ENCODE peak calls at places on chromosomes 16 and 17, in eight cellular contexts. Q, Z, U, A, P, N, R and V are unnamed samples. For H3K9me3 and H3K36me3, the result is how much of the 10 kb centered on the place peaks cover.

GRCh38 chr16:14132696-14133048 is 61.6 kb downstream of the MRTFB start:
- DNase-seq in R (no peak), P (peak), A (no peak), U (no peak), Z (no peak), N (no peak), Q (no peak), V (no peak)

GRCh38 chr16:57762365-57763289 is 27.1 kb downstream of the KATNB1 start:
- DNase-seq in N (no peak), R (peak), A (no peak), Q (no peak), P (no peak), U (no peak), Z (no peak), V (no peak)

GRCh38 chr16:72833969-72834368 is 214.0 kb downstream of the ZFHX3 start:
- DNase-seq in P (no peak), A (no peak), U (no peak), R (no peak), Z (no peak), Q (no peak), N (no peak), V (no peak)

GRCh38 chr16:77457046-77457445 is 22.2 kb upstream of the ADAMTS18 start:
- DNase-seq in Q (no peak), N (no peak), U (no peak), P (peak), Z (no peak), A (no peak), R (no peak), V (no peak)

GRCh38 chr17:30586818-30587595 is 109.8 kb downstream of the GOSR1 start:
- DNase-seq in R (no peak), A (no peak), Z (no peak), Q (no peak), P (peak), U (no peak), N (no peak), V (no peak)

GRCh38 chr17:75808549-75808904 is 23.9 kb downstream of the UNK start:
- DNase-seq in Q (peak), P (no peak), U (no peak), N (no peak), R (no peak), A (no peak), Z (no peak), V (no peak)

GRCh38 chr16:88393034-88393433 is 10.3 kb downstream of the ZNF469 start:
- DNase-seq in N (no peak), Z (no peak), A (no peak), U (peak), R (no peak), P (no peak), Q (peak), V (no peak)

GRCh38 chr17:2784864-2785263 is 11.4 kb upstream of the RAP1GAP2 start:
- DNase-seq in U (no peak), Z (no peak), A (no peak), Q (no peak), P (no peak), R (no peak), N (no peak), V (no peak)

GRCh38 chr17:40617678-40618240 is 29.9 kb downstream of the SMARCE1 start:
- DNase-seq in N (peak), Z (no peak), Q (no peak), U (no peak), R (no peak), P (no peak), A (peak), V (no peak)

GRCh38 chr17:38762231-38762630 is 9.7 kb downstream of the PSMB3 start:
- DNase-seq in R (no peak), P (no peak), Q (no peak), A (no peak), Z (no peak), U (no peak), N (no peak), V (no peak)

GRCh38 chr17:19381741-19382444 is 3.6 kb downstream of the MAPK7 start:
- DNase-seq in N (no peak), Z (no peak), P (no peak), U (no peak), Q (peak), A (no peak), R (peak), V (no peak)

GRCh38 chr16:68200120-68200783 is 35.7 kb downstream of the ESRP2 start:
- DNase-seq in A (no peak), Q (no peak), Z (no peak), N (no peak), P (peak), U (no peak), R (no peak), V (no peak)

GRCh38 chr17:83100220-83100852 is 20.9 kb downstream of the METRNL start:
- DNase-seq in U (peak), R (peak), Q (peak), A (no peak), Z (no peak), P (no peak), N (peak), V (peak)

GRCh38 chr17:53722407-53722806 is 100.3 kb upstream of the KIF2B start:
- DNase-seq in Z (no peak), A (no peak), N (no peak), R (no peak), U (no peak), P (peak), Q (no peak), V (no peak)

GRCh38 chr16:29820730-29821662 is 734 bp downstream of the MVP start:
- DNase-seq in U (no peak), P (no peak), Z (no peak), N (peak), A (no peak), R (peak), Q (peak), V (peak)

GRCh38 chr17:69551212-69552010 is 136.9 kb downstream of the MAP2K6 start:
- DNase-seq in Q (no peak), R (no peak), N (no peak), Z (no peak), P (peak), U (no peak), A (no peak), V (no peak)

GRCh38 chr17:49741009-49741691 is 22.8 kb downstream of the FAM117A start:
- DNase-seq in Z (no peak), U (no peak), N (no peak), A (no peak), R (no peak), Q (no peak), P (peak), V (no peak)

GRCh38 chr16:88373211-88373610 is 9.5 kb upstream of the ZNF469 start:
- DNase-seq in A (no peak), U (no peak), N (no peak), Q (peak), P (no peak), R (peak), Z (no peak), V (peak)

GRCh38 chr17:44152875-44153274 is 11.1 kb downstream of the HROB start:
- DNase-seq in N (no peak), R (no peak), A (no peak), U (no peak), Q (no peak), Z (no peak), P (no peak), V (no peak)

GRCh38 chr16:48393843-48394703 is 8.9 kb upstream of the SIAH1 start:
- DNase-seq in Q (peak), N (no peak), R (no peak), U (peak), A (no peak), Z (no peak), P (peak), V (no peak)

GRCh38 chr17:56290486-56291118 is 137.3 kb downstream of the ANKFN1 start:
- DNase-seq in U (no peak), Z (no peak), N (no peak), R (no peak), Q (no peak), A (no peak), P (no peak), V (no peak)

GRCh38 chr17:5191541-5192417 is at the start of gene ZNF594:
- DNase-seq in Q (peak), N (peak), Z (peak), P (peak), A (peak), R (peak), U (peak), V (peak)
- H3K9me3 ChIP-seq in Q (under half), N (under half), Z (under half), P (under half), A (under half), R (under half), U (under half), V (under half)

DNA sequence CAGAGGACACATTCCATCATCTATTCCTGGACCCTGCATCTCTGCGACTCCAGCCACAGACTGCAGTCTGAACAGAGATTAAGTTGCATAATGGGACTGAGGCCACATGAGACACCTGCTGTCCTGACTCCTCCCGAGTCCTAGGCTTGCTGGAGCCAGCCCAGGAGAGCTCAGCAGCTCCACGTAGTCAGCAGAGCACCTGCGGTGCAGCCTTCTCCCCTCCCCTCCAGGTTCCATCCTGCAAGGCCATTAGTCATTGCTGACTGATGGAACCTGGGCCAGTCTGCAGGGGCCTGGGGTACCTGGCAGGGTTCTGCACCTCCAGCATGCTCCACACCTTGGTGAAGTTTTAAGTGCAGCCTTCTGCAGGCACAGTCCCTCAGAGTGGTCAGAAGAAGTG is 76.7 kb downstream of the PLD6 start:
- DNase-seq in A (no peak), U (no peak), R (no peak), P (no peak), N (no peak), Z (no peak), Q (no peak), V (no peak)
- H3K36me3 ChIP-seq in A (under half), U (half or more), R (under half), P (under half), N (under half), Z (under half), Q (half or more), V (under half)

GRCh38 chr16:79598341-79599181 is 2.0 kb downstream of the MAF start:
- DNase-seq in Q (peak), P (peak), Z (peak), A (peak), N (peak), U (peak), R (peak), V (peak)
- TF ChIP-seq CTCF in Q (peak), P (no peak), Z (no peak), A (no peak), N (no peak), U (peak), R (no peak), V (no peak)

GRCh38 chr16:78930561-78930960 is 670.0 kb downstream of the MAF start:
- DNase-seq in N (no peak), Z (no peak), P (no peak), U (no peak), R (no peak), Q (no peak), A (no peak), V (no peak)

GRCh38 chr16:78929798-78930197 is 670.7 kb downstream of the MAF start:
- DNase-seq in A (no peak), P (no peak), N (no peak), Z (no peak), Q (no peak), R (no peak), U (no peak), V (no peak)

GRCh38 chr16:78932395-78932794 is 668.1 kb downstream of the MAF start:
- DNase-seq in Z (no peak), Q (no peak), N (no peak), R (no peak), U (no peak), P (no peak), A (no peak), V (no peak)

GRCh38 chr16:78936060-78936459 is 664.5 kb downstream of the MAF start:
- DNase-seq in Q (no peak), R (no peak), A (no peak), N (no peak), U (no peak), P (no peak), Z (no peak), V (no peak)

GRCh38 chr16:78931267-78932060 is 669.1 kb downstream of the MAF start:
- DNase-seq in R (no peak), N (no peak), P (no peak), U (no peak), Q (no peak), Z (no peak), A (no peak), V (no peak)
- H3K9me3 ChIP-seq in R (under half), N (under half), P (under half), U (under half), Q (under half), Z (under half), A (under half), V (under half)

DNA sequence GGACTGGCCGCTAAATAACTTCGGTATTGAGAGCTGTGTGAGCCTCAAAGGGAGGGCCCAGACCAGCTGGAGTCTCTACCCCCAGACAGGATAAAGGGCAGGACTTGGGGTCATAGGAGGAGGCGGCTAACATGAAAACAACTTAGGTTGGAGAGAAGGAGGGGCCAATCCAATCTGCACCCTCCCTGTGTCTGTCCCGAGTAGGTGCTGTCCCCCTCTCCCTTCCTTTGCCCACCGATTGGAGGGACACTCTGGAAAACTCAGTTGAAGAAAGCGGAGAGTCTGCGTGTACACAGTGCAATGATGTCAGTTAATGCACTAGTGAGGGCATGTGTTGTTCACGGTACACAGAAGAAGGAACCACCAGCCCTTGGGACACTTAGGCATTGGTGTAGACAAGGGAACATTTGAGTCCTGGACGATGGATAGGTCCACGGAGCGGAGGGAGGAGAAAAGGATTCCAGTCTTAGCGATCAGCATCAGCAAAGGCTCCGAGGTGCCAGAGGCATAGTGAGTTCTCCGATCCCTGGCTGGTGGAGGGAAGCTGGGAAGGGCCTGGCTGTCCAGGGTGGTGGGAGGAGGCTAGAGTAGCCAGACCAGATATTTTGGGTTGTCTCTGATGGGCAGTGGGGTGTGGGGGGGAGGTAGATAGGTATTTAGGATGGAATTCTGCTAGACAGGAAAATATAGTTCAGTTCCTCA is 761 bp downstream of the NOL3 start:
- DNase-seq in Q (no peak), R (peak), U (no peak), Z (no peak), A (no peak), N (peak), P (peak), V (no peak)
- H3K36me3 ChIP-seq in Q (under half), R (under half), U (under half), Z (under half), A (under half), N (under half), P (under half), V (under half)